ENCODE peak calls at places on chromosomes 6 and 20, in four cellular contexts. H is Daoy, Y is K562, I is HTR-8/SVneo. O is an unnamed sample.

GRCh38 chr6:36289281-36290018 is 19.6 kb downstream of the PNPLA1 start:
- DNase-seq in Y (no peak), I (no peak), H (no peak), O (no peak)

GRCh38 chr6:3911614-3912336 is 62.6 kb downstream of the FAM50B start:
- DNase-seq in I (peak; percentile 85), H (peak; percentile 96), Y (peak; percentile 88), O (peak; percentile 61)

GRCh38 chr6:71886184-71887005 is at the start of gene RIMS1:
- DNase-seq in Y (no peak), H (peak; percentile 69), I (peak; percentile 30), O (no peak)

GRCh38 chr20:48339147-48339985 is 488.4 kb downstream of the PREX1 start:
- DNase-seq in H (peak; percentile 69), Y (peak; percentile 11), I (peak; percentile 80), O (peak; percentile 3)

GRCh38 chr20:18019068-18019467 is 38.6 kb downstream of the OVOL2 start:
- DNase-seq in H (peak; percentile 17), Y (peak; percentile 21), I (no peak), O (no peak)

GRCh38 chr6:71510057-71510713 is 221.6 kb downstream of the OGFRL1 start:
- DNase-seq in I (peak; percentile 47), H (peak; percentile 72), Y (no peak), O (peak; percentile 65)

GRCh38 chr6:15378864-15379263 is 133.0 kb downstream of the JARID2 start:
- DNase-seq in Y (peak; percentile 48), H (no peak), I (no peak), O (no peak)

GRCh38 chr6:3317741-3318211 is 59.0 kb downstream of the PSMG4 start:
- DNase-seq in I (no peak), Y (no peak), H (no peak), O (no peak)

GRCh38 chr20:57030611-57031600 is 235.5 kb downstream of the BMP7 start:
- DNase-seq in I (peak; percentile 98), H (peak; percentile 92), Y (no peak), O (no peak)

GRCh38 chr6:81934936-81935335 is 182.5 kb upstream of the TENT5A start:
- DNase-seq in Y (no peak), H (no peak), I (no peak), O (no peak)

GRCh38 chr6:33080127-33081089 is 4.6 kb downstream of the HLA-DPB1 start:
- DNase-seq in H (peak; percentile 92), Y (peak; percentile 36), I (peak; percentile 52), O (peak; percentile 18)

GRCh38 chr6:3333263-3333662 is 74.5 kb downstream of the PSMG4 start:
- DNase-seq in I (no peak), Y (no peak), H (no peak), O (no peak)

GRCh38 chr6:27617700-27618689 is 145.1 kb upstream of the ZNF184 start:
- DNase-seq in Y (peak; percentile 81), I (no peak), H (peak; percentile 81), O (no peak)

GRCh38 chr6:3793545-3793944 is 42.0 kb upstream of the PXDC1 start:
- DNase-seq in H (no peak), Y (no peak), I (no peak), O (no peak)

GRCh38 chr6:22025468-22026159 is 271.2 kb downstream of the PRL start:
- DNase-seq in I (no peak), H (peak; percentile 87), Y (peak; percentile 97), O (no peak)

GRCh38 chr6:26311012-26311384 is 54.0 kb upstream of the BTN3A2 start:
- DNase-seq in H (peak; percentile 82), Y (peak; percentile 87), I (no peak), O (no peak)

GRCh38 chr6:66866801-66867200 is 1159.8 kb upstream of the EYS start:
- DNase-seq in H (no peak), I (no peak), Y (no peak), O (no peak)

GRCh38 chr6:141203902-141204575 is 928.7 kb upstream of the GJE1 start:
- DNase-seq in H (no peak), I (no peak), Y (no peak), O (peak; percentile 43)

GRCh38 chr20:46099491-46100287 is 9.9 kb upstream of the NCOA5 start:
- DNase-seq in H (peak; percentile 22), I (no peak), Y (no peak), O (no peak)

GRCh38 chr20:50304883-50305635 is 114.4 kb downstream of the CEBPB start:
- DNase-seq in Y (no peak), H (peak; percentile 85), I (no peak), O (peak; percentile 79)

GRCh38 chr20:57230247-57230646 is 36.2 kb downstream of the BMP7 start:
- DNase-seq in H (no peak), I (no peak), Y (no peak), O (no peak)

GRCh38 chr6:42693725-42694323 is 28.6 kb downstream of the PRPH2 start:
- DNase-seq in H (no peak), I (no peak), Y (no peak), O (no peak)